ENCODE peak calls at places on chromosomes 2 and 18, in five cellular contexts. One of them, this sample, is unnamed.

GRCh38 chr18:56995579-56996194 is 151.2 kb upstream of the BOD1L2 start:
- DNase-seq in fibroblast of the aortic adventitia: no peak
- DNase-seq in AG04449: no peak
- DNase-seq in heart right ventricle: no peak
- DNase-seq in fibroblast of lung: no peak
- DNase-seq in this sample: no peak

GRCh38 chr18:54762386-54762785 is 65.9 kb upstream of the RAB27B start:
- DNase-seq in AG04449: no peak
- DNase-seq in fibroblast of the aortic adventitia: no peak
- DNase-seq in heart right ventricle: no peak
- DNase-seq in fibroblast of lung: no peak
- DNase-seq in this sample: no peak

GRCh38 chr2:212361174-212361756 is 177.3 kb downstream of the ERBB4 start:
- DNase-seq in fibroblast of the aortic adventitia: no peak
- DNase-seq in AG04449: no peak
- DNase-seq in heart right ventricle: no peak
- DNase-seq in fibroblast of lung: no peak
- DNase-seq in this sample: no peak

GRCh38 chr18:26547302-26548143 is 830 bp downstream of the KCTD1 start:
- DNase-seq in fibroblast of the aortic adventitia: peak
- DNase-seq in fibroblast of lung: peak
- DNase-seq in AG04449: no peak
- DNase-seq in heart right ventricle: peak
- DNase-seq in this sample: peak

GRCh38 chr2:108925735-108926134 is 63.3 kb downstream of the EDAR start:
- DNase-seq in fibroblast of lung: no peak
- DNase-seq in fibroblast of the aortic adventitia: no peak
- DNase-seq in AG04449: no peak
- DNase-seq in heart right ventricle: no peak
- DNase-seq in this sample: no peak

GRCh38 chr2:110978871-110979833 is 141.6 kb upstream of the BCL2L11 start:
- DNase-seq in fibroblast of the aortic adventitia: no peak
- DNase-seq in heart right ventricle: no peak
- DNase-seq in fibroblast of lung: no peak
- DNase-seq in AG04449: no peak
- DNase-seq in this sample: no peak

GRCh38 chr2:229713371-229714079 is 830 bp downstream of the DNER start:
- DNase-seq in AG04449: no peak
- DNase-seq in fibroblast of lung: no peak
- DNase-seq in heart right ventricle: no peak
- DNase-seq in fibroblast of the aortic adventitia: no peak
- DNase-seq in this sample: peak

GRCh38 chr2:106197878-106198277 is 3.8 kb upstream of the UXS1 start:
- DNase-seq in fibroblast of lung: peak
- DNase-seq in fibroblast of the aortic adventitia: peak
- DNase-seq in AG04449: peak
- DNase-seq in heart right ventricle: no peak
- DNase-seq in this sample: peak

GRCh38 chr2:239424337-239425045 is 23.7 kb upstream of the HDAC4 start:
- DNase-seq in fibroblast of the aortic adventitia: no peak
- DNase-seq in fibroblast of lung: no peak
- DNase-seq in heart right ventricle: no peak
- DNase-seq in AG04449: no peak
- DNase-seq in this sample: no peak

GRCh38 chr18:76621184-76621583 is 126.1 kb upstream of the ZNF516 start:
- DNase-seq in AG04449: no peak
- DNase-seq in fibroblast of the aortic adventitia: peak
- DNase-seq in fibroblast of lung: peak
- DNase-seq in heart right ventricle: no peak
- DNase-seq in this sample: peak

GRCh38 chr2:204261776-204262175 is 283.5 kb upstream of the PARD3B start:
- DNase-seq in fibroblast of lung: no peak
- DNase-seq in fibroblast of the aortic adventitia: no peak
- DNase-seq in heart right ventricle: no peak
- DNase-seq in AG04449: no peak
- DNase-seq in this sample: no peak

GRCh38 chr18:27428716-27429475 is 243.8 kb upstream of the CHST9 start:
- DNase-seq in heart right ventricle: no peak
- DNase-seq in fibroblast of lung: peak
- DNase-seq in AG04449: no peak
- DNase-seq in fibroblast of the aortic adventitia: no peak
- DNase-seq in this sample: no peak

GRCh38 chr2:238596571-238597551 is 170.1 kb downstream of the ASB1 start:
- DNase-seq in AG04449: peak
- DNase-seq in fibroblast of the aortic adventitia: peak
- DNase-seq in heart right ventricle: peak
- DNase-seq in fibroblast of lung: peak
- DNase-seq in this sample: peak

GRCh38 chr2:21966139-21966538 is 842.4 kb downstream of the TDRD15 start:
- DNase-seq in fibroblast of lung: no peak
- DNase-seq in fibroblast of the aortic adventitia: no peak
- DNase-seq in AG04449: no peak
- DNase-seq in heart right ventricle: no peak
- DNase-seq in this sample: no peak

GRCh38 chr18:48940854-48941531 is 9.8 kb downstream of the SMAD7 start:
- DNase-seq in fibroblast of lung: no peak
- DNase-seq in heart right ventricle: no peak
- DNase-seq in fibroblast of the aortic adventitia: no peak
- DNase-seq in AG04449: no peak
- DNase-seq in this sample: no peak

GRCh38 chr18:48264508-48264907 is 144.7 kb downstream of the ZBTB7C start:
- DNase-seq in fibroblast of lung: peak
- DNase-seq in fibroblast of the aortic adventitia: peak
- DNase-seq in heart right ventricle: no peak
- DNase-seq in AG04449: no peak
- DNase-seq in this sample: peak

GRCh38 chr2:179578171-179578916 is 283.1 kb downstream of the ZNF385B start:
- DNase-seq in fibroblast of the aortic adventitia: no peak
- DNase-seq in AG04449: no peak
- DNase-seq in heart right ventricle: no peak
- DNase-seq in fibroblast of lung: no peak
- DNase-seq in this sample: no peak

GRCh38 chr2:202215179-202215578 is 23.2 kb downstream of the SUMO1 start:
- DNase-seq in fibroblast of lung: no peak
- DNase-seq in fibroblast of the aortic adventitia: peak
- DNase-seq in heart right ventricle: no peak
- DNase-seq in AG04449: no peak
- DNase-seq in this sample: no peak

GRCh38 chr2:9214866-9215265 is 8.3 kb downstream of the ASAP2 start:
- DNase-seq in AG04449: no peak
- DNase-seq in fibroblast of lung: no peak
- DNase-seq in heart right ventricle: no peak
- DNase-seq in fibroblast of the aortic adventitia: no peak
- DNase-seq in this sample: no peak

GRCh38 chr18:58691256-58691655 is 20.0 kb downstream of the MALT1 start:
- DNase-seq in heart right ventricle: no peak
- DNase-seq in AG04449: no peak
- DNase-seq in fibroblast of lung: peak
- DNase-seq in fibroblast of the aortic adventitia: no peak
- DNase-seq in this sample: peak

GRCh38 chr2:100924520-100925451 is 77.3 kb upstream of the RPL31 start:
- DNase-seq in AG04449: no peak
- DNase-seq in fibroblast of the aortic adventitia: peak
- DNase-seq in heart right ventricle: no peak
- DNase-seq in fibroblast of lung: peak
- DNase-seq in this sample: no peak

GRCh38 chr2:42755161-42755900 is 8.6 kb downstream of the OXER1 start:
- DNase-seq in fibroblast of the aortic adventitia: peak
- DNase-seq in AG04449: no peak
- DNase-seq in heart right ventricle: no peak
- DNase-seq in fibroblast of lung: peak
- DNase-seq in this sample: no peak

GRCh38 chr2:179020156-179020750 is 29.7 kb downstream of the CCDC141 start:
- DNase-seq in heart right ventricle: peak
- DNase-seq in fibroblast of the aortic adventitia: peak
- DNase-seq in fibroblast of lung: no peak
- DNase-seq in AG04449: no peak
- DNase-seq in this sample: peak

GRCh38 chr2:192741889-192742288 is 547.2 kb upstream of the TMEFF2 start:
- DNase-seq in fibroblast of the aortic adventitia: no peak
- DNase-seq in heart right ventricle: no peak
- DNase-seq in fibroblast of lung: no peak
- DNase-seq in AG04449: no peak
- DNase-seq in this sample: peak

GRCh38 chr2:226707500-226707899 is 92.1 kb downstream of the IRS1 start:
- DNase-seq in AG04449: peak
- DNase-seq in fibroblast of lung: no peak
- DNase-seq in heart right ventricle: no peak
- DNase-seq in fibroblast of the aortic adventitia: peak
- DNase-seq in this sample: no peak

GRCh38 chr2:128714285-128714684 is 395.6 kb upstream of the HS6ST1 start:
- DNase-seq in fibroblast of the aortic adventitia: no peak
- DNase-seq in heart right ventricle: no peak
- DNase-seq in fibroblast of lung: no peak
- DNase-seq in AG04449: no peak
- DNase-seq in this sample: no peak

GRCh38 chr18:2906522-2907458 is 60.0 kb downstream of the EMILIN2 start:
- DNase-seq in AG04449: no peak
- DNase-seq in heart right ventricle: peak
- DNase-seq in fibroblast of lung: no peak
- DNase-seq in fibroblast of the aortic adventitia: no peak
- DNase-seq in this sample: no peak

GRCh38 chr18:2908166-2908945 is 61.5 kb downstream of the EMILIN2 start:
- DNase-seq in heart right ventricle: no peak
- DNase-seq in AG04449: no peak
- DNase-seq in fibroblast of the aortic adventitia: no peak
- DNase-seq in fibroblast of lung: no peak
- DNase-seq in this sample: no peak

GRCh38 chr18:2905802-2906521 is 59.2 kb downstream of the EMILIN2 start:
- DNase-seq in heart right ventricle: peak
- DNase-seq in fibroblast of lung: peak
- DNase-seq in fibroblast of the aortic adventitia: no peak
- DNase-seq in AG04449: no peak
- DNase-seq in this sample: no peak

GRCh38 chr18:2908946-2909335 is 62.1 kb downstream of the EMILIN2 start:
- DNase-seq in fibroblast of lung: no peak
- DNase-seq in heart right ventricle: no peak
- DNase-seq in AG04449: no peak
- DNase-seq in fibroblast of the aortic adventitia: no peak
- DNase-seq in this sample: no peak

DNA sequence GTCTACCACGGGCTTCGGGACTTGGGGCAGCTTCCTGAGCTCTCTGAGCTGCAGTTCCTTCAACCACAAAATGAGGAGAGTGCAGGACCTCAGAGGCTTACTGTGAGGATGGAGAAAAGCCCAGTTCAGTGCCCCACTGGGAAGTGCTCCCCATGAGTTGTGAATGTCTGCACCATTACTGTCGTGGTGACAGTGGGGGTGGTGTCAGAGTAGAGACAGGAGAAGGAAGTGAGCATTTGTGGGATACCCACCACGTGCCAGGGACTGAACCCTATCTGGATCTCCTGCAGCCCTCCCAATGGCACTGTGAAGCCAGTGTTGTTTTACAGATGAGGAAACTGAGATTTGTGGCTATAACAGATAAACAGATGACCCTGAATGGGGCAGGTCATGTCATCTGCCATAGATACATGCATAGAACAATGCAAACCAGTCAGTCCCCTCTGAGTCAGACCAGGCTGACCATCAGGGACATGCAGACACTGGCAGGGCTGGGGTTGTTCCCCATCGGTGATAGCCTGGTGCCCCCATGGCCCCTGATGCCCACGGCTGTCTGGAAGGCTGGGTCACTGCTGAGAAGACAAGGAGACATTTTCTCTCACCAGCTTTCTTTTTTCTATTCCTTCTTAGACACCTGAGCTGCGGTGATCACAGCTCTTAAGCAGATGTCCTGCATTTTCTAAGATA is 60.8 kb downstream of the EMILIN2 start:
- DNase-seq in fibroblast of lung: no peak
- DNase-seq in heart right ventricle: no peak
- DNase-seq in fibroblast of the aortic adventitia: no peak
- DNase-seq in AG04449: no peak
- DNase-seq in this sample: no peak
- H3K4me3 ChIP-seq in fibroblast of lung: peak
- H3K4me3 ChIP-seq in heart right ventricle: peak
- H3K4me3 ChIP-seq in fibroblast of the aortic adventitia: no peak
- H3K4me3 ChIP-seq in AG04449: peak
- H3K4me3 ChIP-seq in this sample: no peak

GRCh38 chr2:218615868-218616315 is 8.2 kb downstream of the PLCD4 start:
- DNase-seq in fibroblast of lung: no peak
- DNase-seq in fibroblast of the aortic adventitia: no peak
- DNase-seq in AG04449: no peak
- DNase-seq in heart right ventricle: no peak
- DNase-seq in this sample: no peak

GRCh38 chr2:218621007-218621406 is 13.3 kb downstream of the PLCD4 start:
- DNase-seq in heart right ventricle: no peak
- DNase-seq in fibroblast of the aortic adventitia: no peak
- DNase-seq in AG04449: no peak
- DNase-seq in fibroblast of lung: no peak
- DNase-seq in this sample: no peak

GRCh38 chr2:218622606-218623238 is 15.0 kb downstream of the PLCD4 start:
- DNase-seq in AG04449: no peak
- DNase-seq in fibroblast of the aortic adventitia: peak
- DNase-seq in heart right ventricle: no peak
- DNase-seq in fibroblast of lung: peak
- DNase-seq in this sample: no peak

GRCh38 chr2:218618102-218618860 is 10.6 kb downstream of the PLCD4 start:
- DNase-seq in AG04449: no peak
- DNase-seq in fibroblast of lung: no peak
- DNase-seq in fibroblast of the aortic adventitia: no peak
- DNase-seq in heart right ventricle: no peak
- DNase-seq in this sample: peak
- TF ChIP-seq CTCF in AG04449: no peak
- TF ChIP-seq CTCF in fibroblast of lung: no peak
- TF ChIP-seq CTCF in fibroblast of the aortic adventitia: no peak
- TF ChIP-seq CTCF in heart right ventricle: no peak
- TF ChIP-seq CTCF in this sample: peak

DNA sequence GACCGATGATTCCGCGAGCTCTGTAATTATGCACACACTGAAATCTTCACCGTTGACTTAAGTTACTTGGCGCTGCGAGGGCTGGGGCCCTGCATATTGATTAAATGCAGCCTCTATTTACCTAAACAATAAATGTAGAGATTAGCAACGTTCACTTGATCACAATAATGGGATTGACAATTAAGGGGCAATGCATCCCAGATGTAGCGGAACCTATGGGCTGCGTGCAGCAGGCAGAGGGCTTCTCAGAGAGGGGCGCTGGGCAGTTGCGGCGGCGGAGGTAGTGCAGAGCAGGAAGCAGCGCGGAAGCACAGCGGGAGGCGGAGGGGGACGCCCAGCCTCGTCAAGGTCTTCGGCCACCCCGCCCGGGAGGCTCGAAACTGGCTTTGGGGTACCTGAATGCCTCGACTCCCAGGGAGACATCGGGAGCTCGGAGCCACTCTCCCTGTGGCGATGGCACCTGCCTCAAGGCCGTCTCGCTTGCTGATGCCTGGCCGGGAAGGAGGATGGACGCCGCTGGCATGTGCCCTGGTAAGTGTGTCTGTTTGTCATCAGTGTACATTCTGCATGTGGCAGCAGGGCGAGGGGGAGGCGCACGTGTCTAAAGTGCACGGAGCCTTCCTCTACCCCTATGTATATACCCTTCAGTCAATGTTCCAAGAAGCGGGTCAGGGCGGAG is 7.7 kb upstream of the SP9 start:
- DNase-seq in AG04449: no peak
- DNase-seq in fibroblast of the aortic adventitia: no peak
- DNase-seq in fibroblast of lung: no peak
- DNase-seq in heart right ventricle: no peak
- DNase-seq in this sample: no peak
- H3K4me3 ChIP-seq in AG04449: peak
- H3K4me3 ChIP-seq in fibroblast of the aortic adventitia: peak
- H3K4me3 ChIP-seq in fibroblast of lung: peak
- H3K4me3 ChIP-seq in heart right ventricle: peak
- H3K4me3 ChIP-seq in this sample: peak

GRCh38 chr2:99066602-99067001 is 74.9 kb upstream of the C2orf15 start:
- DNase-seq in heart right ventricle: no peak
- DNase-seq in fibroblast of lung: peak
- DNase-seq in fibroblast of the aortic adventitia: peak
- DNase-seq in AG04449: peak
- DNase-seq in this sample: peak
- TF ChIP-seq CTCF in heart right ventricle: no peak
- TF ChIP-seq CTCF in fibroblast of lung: peak
- TF ChIP-seq CTCF in fibroblast of the aortic adventitia: peak
- TF ChIP-seq CTCF in AG04449: peak
- TF ChIP-seq CTCF in this sample: peak

This sample was measured in epithelial cell of esophagus.